ENCODE peak calls at places on chromosomes 7 and 10, in eight cellular contexts. A is SK-N-SH, B is HCT116, O is A549, E is WTC11, X is endothelial cell of umbilical vein, J is GM12878, I is H1. M is an unnamed sample.

GRCh38 chr10:74981831-74982633 is 129.4 kb upstream of the SAMD8 start:
- DNase-seq in A (no peak), B (no peak), O (no peak), E (no peak), X (no peak), J (no peak), I (no peak), M (no peak)

GRCh38 chr7:139659922-139660316 is 117.9 kb downstream of the HIPK2 start:
- DNase-seq in A (no peak), B (no peak), O (no peak), E (no peak), X (no peak), J (no peak), I (no peak), M (no peak)

GRCh38 chr10:61451357-61451756 is 1.8 kb downstream of the TMEM26 start:
- DNase-seq in A (no peak), B (no peak), O (no peak), E (no peak), X (no peak), J (no peak), I (no peak), M (no peak)

GRCh38 chr10:87523731-87524130 is 19.0 kb downstream of the MINPP1 start:
- DNase-seq in A (no peak), B (no peak), O (no peak), E (no peak), X (no peak), J (no peak), I (no peak), M (no peak)

GRCh38 chr10:91049961-91050360 is 129.1 kb upstream of the ANKRD1 start:
- DNase-seq in A (no peak), B (no peak), O (no peak), E (no peak), X (peak; percentile 30), J (no peak), I (no peak), M (no peak)

GRCh38 chr7:132476541-132476940 is 99.7 kb downstream of the PLXNA4 start:
- DNase-seq in A (peak; percentile 37), B (no peak), O (no peak), E (no peak), X (no peak), J (no peak), I (no peak), M (no peak)

GRCh38 chr10:404341-404740 is 269.1 kb downstream of the ZMYND11 start:
- DNase-seq in A (no peak), B (no peak), O (no peak), E (no peak), X (no peak), J (no peak), I (no peak), M (no peak)

GRCh38 chr7:30594540-30595460 is at the start of gene GARS1:
- DNase-seq in A (peak; percentile 96), B (peak; percentile 86), O (peak; percentile 94), E (peak; percentile 84), X (peak; percentile 90), J (peak; percentile 55), I (peak; percentile 68), M (peak; percentile 98)

GRCh38 chr10:106938448-106939014 is 226.0 kb downstream of the SORCS1 start:
- DNase-seq in A (no peak), B (no peak), O (no peak), E (no peak), X (no peak), J (no peak), I (no peak), M (no peak)

GRCh38 chr10:133527779-133528271 is 662 bp downstream of the CYP2E1 start:
- DNase-seq in A (no peak), B (no peak), O (no peak), E (no peak), X (no peak), J (no peak), I (no peak), M (no peak)

GRCh38 chr7:33926535-33926934 is 21.2 kb downstream of the BMPER start:
- DNase-seq in A (no peak), B (no peak), O (no peak), E (no peak), X (no peak), J (no peak), I (no peak), M (no peak)

GRCh38 chr7:2106920-2107319 is 125.8 kb downstream of the MAD1L1 start:
- DNase-seq in A (peak; percentile 75), B (no peak), O (no peak), E (no peak), X (peak; percentile 38), J (no peak), I (no peak), M (no peak)

GRCh38 chr10:58576736-58577366 is 64.2 kb downstream of the BICC1 start:
- DNase-seq in A (no peak), B (no peak), O (no peak), E (no peak), X (no peak), J (no peak), I (no peak), M (no peak)

GRCh38 chr10:127919418-127920191 is 12.7 kb downstream of the PTPRE start:
- DNase-seq in A (peak; percentile 64), B (no peak), O (peak; percentile 16), E (peak; percentile 26), X (peak; percentile 83), J (no peak), I (no peak), M (peak; percentile 93)

DNA sequence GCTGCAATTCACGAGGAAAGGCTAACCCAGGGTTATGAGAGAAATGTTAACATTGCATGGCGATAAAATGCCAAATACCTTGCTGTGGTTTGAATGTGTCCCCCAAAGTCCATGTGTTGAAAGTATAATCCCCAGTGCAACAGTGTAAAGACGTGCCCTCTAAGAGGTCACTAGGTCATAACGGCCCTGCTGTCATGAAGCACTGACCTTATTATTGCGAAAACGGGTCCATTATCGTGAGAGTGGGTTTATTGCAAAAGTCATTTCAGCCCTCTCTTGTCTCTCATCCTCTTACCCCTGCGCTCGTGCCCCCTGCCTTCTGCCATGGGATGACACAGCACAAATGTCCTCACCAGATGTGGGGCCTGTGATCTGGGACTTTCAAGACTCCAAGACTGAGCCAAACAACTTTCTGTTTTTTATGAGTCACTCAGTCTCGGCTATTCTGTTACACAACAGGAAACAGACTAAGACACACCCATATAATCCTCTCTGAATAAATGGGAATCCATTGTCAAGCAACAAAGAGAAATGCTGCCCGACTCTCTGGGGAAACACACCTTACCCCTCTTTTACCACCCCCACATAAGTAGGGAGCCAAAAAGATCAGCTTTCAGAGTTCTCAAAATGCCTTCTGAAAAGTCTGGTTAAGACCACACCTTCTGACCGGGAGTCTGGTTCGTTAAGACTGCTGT is 73.1 kb upstream of the UCN3 start:
- DNase-seq in A (no peak), B (peak; percentile 31), O (peak; percentile 97), E (no peak), X (peak; percentile 79), J (no peak), I (no peak), M (peak; percentile 96)
- TF ChIP-seq CTCF in A (no peak), B (no peak), O (no peak), E (no peak), X (no peak), J (no peak), I (no peak), M (no peak)

DNA sequence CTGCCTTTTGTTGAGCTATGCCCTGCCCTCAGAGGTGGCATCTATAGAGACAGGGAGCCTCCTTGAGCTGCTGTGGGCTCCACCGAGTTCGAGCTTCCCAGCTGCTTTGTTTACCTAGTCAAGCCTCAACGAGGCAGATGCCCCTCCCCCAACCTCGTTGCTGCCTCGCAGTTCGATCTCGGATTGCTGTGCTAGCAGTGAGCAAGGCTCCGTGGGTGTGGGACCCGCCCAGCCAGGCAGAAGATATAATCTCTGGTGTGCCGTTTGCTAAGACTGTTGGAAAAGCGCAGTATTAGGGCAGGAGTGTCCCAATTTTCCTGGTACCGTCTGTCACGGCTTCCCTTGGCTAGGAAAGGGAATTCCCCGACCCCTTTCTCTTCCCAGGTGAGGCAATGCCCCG is 88.4 kb upstream of the CDK6 start:
- DNase-seq in A (no peak), B (no peak), O (no peak), E (peak; percentile 27), X (no peak), J (no peak), I (no peak), M (no peak)
- TF ChIP-seq MAX in A (no peak), B (no peak), O (no peak), E (no peak), X (no peak), J (no peak), I (no peak), M (no peak)

GRCh38 chr7:137606061-137606674 is 240.6 kb downstream of the DGKI start:
- DNase-seq in A (no peak), B (peak; percentile 35), O (peak; percentile 52), E (no peak), X (peak; percentile 62), J (no peak), I (no peak), M (peak; percentile 63)
- TF ChIP-seq CTCF in A (peak; percentile 91), B (peak; percentile 38), O (peak; percentile 53), E (peak; percentile 27), X (no peak), J (peak; percentile 29), I (no peak), M (peak; percentile 9)

GRCh38 chr10:12430406-12430982 is 81.1 kb downstream of the CAMK1D start:
- DNase-seq in A (no peak), B (no peak), O (no peak), E (no peak), X (no peak), J (no peak), I (no peak), M (no peak)

GRCh38 chr10:12423896-12424295 is 74.5 kb downstream of the CAMK1D start:
- DNase-seq in A (no peak), B (no peak), O (no peak), E (no peak), X (no peak), J (no peak), I (no peak), M (no peak)

GRCh38 chr10:12431453-12432101 is 82.2 kb downstream of the CAMK1D start:
- DNase-seq in A (no peak), B (no peak), O (no peak), E (no peak), X (no peak), J (no peak), I (no peak), M (no peak)

GRCh38 chr10:12428447-12429135 is 79.2 kb downstream of the CAMK1D start:
- DNase-seq in A (no peak), B (no peak), O (no peak), E (no peak), X (no peak), J (no peak), I (no peak), M (peak; percentile 14)

GRCh38 chr10:12427276-12427675 is 77.9 kb downstream of the CAMK1D start:
- DNase-seq in A (no peak), B (no peak), O (no peak), E (no peak), X (no peak), J (no peak), I (no peak), M (no peak)
- TF ChIP-seq MAX in A (no peak), B (no peak), O (no peak), E (no peak), X (no peak), J (no peak), I (no peak), M (no peak)